ENCODE peak calls at places on chromosome 17, in six cellular contexts. F is keratinocyte, D is aorta, U is stomach, S is left lung, Y is upper lobe of right lung. K is an unnamed sample.

GRCh38 chr17:75551276-75551675 is 25.8 kb downstream of the LLGL2 start:
- DNase-seq in F (no peak), D (no peak), U (no peak), S (no peak), Y (no peak), K (no peak)

GRCh38 chr17:39000021-39000601 is 32.9 kb upstream of the FBXO47 start:
- DNase-seq in F (no peak), D (no peak), U (no peak), S (no peak), Y (no peak), K (no peak)

GRCh38 chr17:77451271-77451893 is 310.6 kb downstream of the SEC14L1 start:
- DNase-seq in F (no peak), D (peak), U (peak), S (peak), Y (peak), K (peak)

GRCh38 chr17:21756856-21757619 is 64.7 kb downstream of the KCNJ18 start:
- DNase-seq in F (no peak), D (no peak), U (no peak), S (peak), Y (no peak), K (no peak)

GRCh38 chr17:14228903-14229302 is 7.8 kb downstream of the CDRT15 start:
- DNase-seq in F (no peak), D (no peak), U (no peak), S (no peak), Y (no peak), K (no peak)

GRCh38 chr17:2238432-2239169 is 65.0 kb downstream of the SMG6 start:
- DNase-seq in F (no peak), D (no peak), U (no peak), S (no peak), Y (no peak), K (no peak)

GRCh38 chr17:47696717-47697642 is 3.0 kb downstream of the TBKBP1 start:
- DNase-seq in F (no peak), D (no peak), U (no peak), S (no peak), Y (peak), K (no peak)

GRCh38 chr17:1275962-1276736 is 3.3 kb upstream of the TRARG1 start:
- DNase-seq in F (no peak), D (peak), U (peak), S (peak), Y (peak), K (peak)

GRCh38 chr17:60630352-60630751 is 30.4 kb downstream of the PPM1D start:
- DNase-seq in F (no peak), D (peak), U (no peak), S (no peak), Y (no peak), K (no peak)

GRCh38 chr17:46979023-46979870 is at the start of gene RPRML:
- DNase-seq in F (no peak), D (peak), U (peak), S (no peak), Y (no peak), K (peak)

GRCh38 chr17:9792181-9792840 is 919 bp upstream of the DHRS7C start:
- DNase-seq in F (no peak), D (no peak), U (no peak), S (no peak), Y (no peak), K (no peak)

GRCh38 chr17:39699818-39700147 is at the start of gene ERBB2:
- DNase-seq in F (no peak), D (peak), U (peak), S (no peak), Y (peak), K (peak)

GRCh38 chr17:60303406-60304099 is 88.4 kb downstream of the USP32 start:
- DNase-seq in F (no peak), D (no peak), U (no peak), S (no peak), Y (no peak), K (no peak)

GRCh38 chr17:31598921-31599571 is 207.6 kb downstream of the RAB11FIP4 start:
- DNase-seq in F (no peak), D (no peak), U (no peak), S (no peak), Y (no peak), K (no peak)

GRCh38 chr17:33500141-33500540 is 207.0 kb upstream of the ASIC2 start:
- DNase-seq in F (no peak), D (no peak), U (no peak), S (no peak), Y (no peak), K (no peak)

GRCh38 chr17:68074279-68074678 is 38.7 kb downstream of the KPNA2 start:
- DNase-seq in F (no peak), D (no peak), U (no peak), S (no peak), Y (no peak), K (no peak)

GRCh38 chr17:35871415-35871814 is 2.7 kb upstream of the HEATR9 start:
- DNase-seq in F (no peak), D (peak), U (no peak), S (no peak), Y (no peak), K (no peak)

GRCh38 chr17:75288784-75289121 is 480 bp downstream of the SLC25A19 start:
- DNase-seq in F (no peak), D (peak), U (peak), S (no peak), Y (peak), K (no peak)

GRCh38 chr17:74362811-74363498 is 1.3 kb upstream of the BTBD17 start:
- DNase-seq in F (no peak), D (no peak), U (no peak), S (no peak), Y (no peak), K (no peak)

GRCh38 chr17:50638851-50639767 is 4.4 kb downstream of the ABCC3 start:
- DNase-seq in F (peak), D (peak), U (peak), S (peak), Y (peak), K (peak)

GRCh38 chr17:81685108-81685507 is 1.3 kb downstream of the HGS start:
- DNase-seq in F (peak), D (no peak), U (no peak), S (no peak), Y (no peak), K (peak)

GRCh38 chr17:4073983-4074830 is 68.6 kb downstream of the ZZEF1 start:
- DNase-seq in F (no peak), D (peak), U (peak), S (no peak), Y (no peak), K (no peak)
- H3K4me3 ChIP-seq in F (no peak), D (no peak), U (no peak), S (no peak), Y (no peak), K (no peak)

GRCh38 chr17:49388290-49388640 is 26.2 kb upstream of the ZNF652 start:
- DNase-seq in F (no peak), D (no peak), U (no peak), S (no peak), Y (no peak), K (no peak)
- H3K27ac ChIP-seq in F (no peak), D (no peak), U (no peak), S (peak), Y (peak), K (no peak)

GRCh38 chr17:79852748-79853147 is 13.5 kb upstream of the CBX4 start:
- DNase-seq in F (no peak), D (no peak), U (no peak), S (no peak), Y (no peak), K (no peak)
- H3K4me3 ChIP-seq in F (peak), D (no peak), U (no peak), S (peak), Y (peak), K (peak)

DNA sequence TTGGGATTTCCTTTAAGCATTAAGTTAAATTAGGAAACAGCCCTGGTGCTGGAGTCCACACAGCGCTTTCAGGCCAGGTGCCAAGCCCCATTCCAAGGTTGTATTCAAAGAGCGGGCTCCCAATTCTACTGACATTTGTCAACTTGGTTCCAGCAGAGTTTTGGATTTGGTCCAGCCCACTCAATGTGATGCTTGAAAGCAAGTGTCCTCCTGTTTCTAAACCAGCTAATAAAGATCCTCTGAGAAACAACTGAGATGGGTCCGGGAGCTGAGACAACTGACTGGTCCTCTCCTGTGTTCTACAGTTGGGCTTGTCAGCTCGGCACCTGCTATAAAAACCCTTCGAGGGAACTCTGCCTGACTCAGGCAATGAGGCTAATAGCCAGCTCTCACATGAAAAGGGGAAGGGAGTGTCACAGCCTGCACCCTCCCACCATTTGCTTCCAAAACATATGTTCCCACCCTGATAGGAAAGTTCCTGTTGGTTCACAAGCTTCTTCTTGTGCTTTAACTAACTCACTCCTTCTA is 11.4 kb downstream of the ERN1 start:
- DNase-seq in F (no peak), D (peak), U (peak), S (no peak), Y (peak), K (peak)
- H3K27ac ChIP-seq in F (no peak), D (no peak), U (peak), S (peak), Y (peak), K (no peak)

DNA sequence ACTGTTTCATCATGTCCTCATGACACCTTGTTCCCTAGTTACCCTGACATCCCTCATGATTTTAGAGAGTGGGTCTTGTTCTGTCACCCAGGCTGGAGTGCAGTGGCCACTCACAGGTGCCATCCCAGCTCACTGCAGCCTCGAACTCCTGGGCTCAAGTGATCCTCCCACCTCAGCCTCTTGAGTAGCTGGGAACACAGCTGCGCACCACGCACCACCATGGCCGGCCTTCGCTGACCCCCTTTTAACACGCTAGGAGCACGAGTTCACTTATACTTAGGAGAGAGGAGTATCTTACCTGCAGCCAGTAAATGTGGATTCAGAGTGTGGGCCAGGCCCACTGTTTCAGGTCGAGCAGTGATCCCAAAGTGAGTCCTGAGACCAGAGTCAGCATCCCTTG is 21.4 kb downstream of the NT5M start:
- DNase-seq in F (no peak), D (no peak), U (no peak), S (no peak), Y (no peak), K (no peak)
- H3K4me3 ChIP-seq in F (no peak), D (no peak), U (no peak), S (no peak), Y (no peak), K (no peak)

DNA sequence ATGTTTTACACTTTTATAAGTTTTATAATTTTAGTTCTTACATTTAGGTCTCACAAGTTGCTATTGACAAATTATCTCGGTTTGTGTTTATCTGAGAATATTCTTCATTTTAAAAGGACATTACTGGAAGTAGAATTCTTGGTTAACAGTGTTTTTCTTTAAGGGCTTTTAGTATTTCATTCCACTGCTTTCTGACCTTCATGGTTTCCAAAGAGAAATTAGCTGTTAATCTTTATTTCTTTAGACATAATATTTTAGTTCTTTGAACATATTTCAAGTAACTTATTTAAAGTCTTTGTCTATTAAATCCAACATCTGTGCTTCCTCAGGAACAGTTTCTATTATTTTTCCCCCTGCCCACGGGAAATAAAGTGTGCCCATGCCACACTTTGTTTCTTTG is 240.1 kb upstream of the AXIN2 start:
- DNase-seq in F (no peak), D (no peak), U (no peak), S (no peak), Y (no peak), K (no peak)
- H3K27ac ChIP-seq in F (no peak), D (no peak), U (no peak), S (no peak), Y (no peak), K (no peak)

GRCh38 chr17:78925662-78926555 is 722 bp upstream of the TIMP2 start:
- DNase-seq in F (no peak), D (peak), U (peak), S (peak), Y (peak), K (peak)

GRCh38 chr17:78924481-78925151 is 571 bp downstream of the TIMP2 start:
- DNase-seq in F (no peak), D (peak), U (no peak), S (peak), Y (peak), K (peak)

GRCh38 chr17:78922876-78923498 is 2.2 kb downstream of the TIMP2 start:
- DNase-seq in F (no peak), D (no peak), U (no peak), S (no peak), Y (no peak), K (no peak)

GRCh38 chr17:78925234-78925633 is at the start of gene TIMP2:
- DNase-seq in F (no peak), D (peak), U (peak), S (peak), Y (peak), K (peak)

GRCh38 chr17:78923660-78924453 is 1.3 kb downstream of the TIMP2 start:
- DNase-seq in F (no peak), D (peak), U (peak), S (peak), Y (peak), K (no peak)
- H3K4me3 ChIP-seq in F (peak), D (peak), U (peak), S (peak), Y (peak), K (peak)

GRCh38 chr17:71440513-71440912 is 680.3 kb upstream of the SOX9 start:
- DNase-seq in F (no peak), D (no peak), U (no peak), S (peak), Y (no peak), K (no peak)
- H3K27ac ChIP-seq in F (peak), D (no peak), U (no peak), S (no peak), Y (no peak), K (peak)

GRCh38 chr17:43327834-43328420 is 70.9 kb upstream of the ARL4D start:
- DNase-seq in F (no peak), D (no peak), U (no peak), S (no peak), Y (no peak), K (no peak)
- H3K4me3 ChIP-seq in F (no peak), D (no peak), U (no peak), S (no peak), Y (no peak), K (no peak)

GRCh38 chr17:62572488-62573469 is 54.7 kb upstream of the MRC2 start:
- DNase-seq in F (no peak), D (no peak), U (no peak), S (no peak), Y (no peak), K (no peak)
- H3K27ac ChIP-seq in F (no peak), D (no peak), U (no peak), S (peak), Y (peak), K (no peak)